ENCODE peak calls at places on chromosomes 5 and 9, in six cellular contexts. E is T-helper 2 cell; K is GM13977; B is activated CD4-positive, CD25-positive, alpha-beta regulatory T cell; Z is HT1080; J is NCI-H460. P is an unnamed sample.

GRCh38 chr5:135184646-135185045 is 150.6 kb upstream of the PITX1 start:
- DNase-seq in K (no peak), B (no peak), Z (no peak), E (no peak), J (no peak), P (no peak)

GRCh38 chr5:113122053-113122452 is 145.5 kb downstream of the DCP2 start:
- DNase-seq in Z (peak; percentile 80), K (no peak), B (no peak), J (no peak), E (no peak), P (no peak)

GRCh38 chr5:78594946-78595921 is 53.3 kb downstream of the LHFPL2 start:
- DNase-seq in J (peak; percentile 67), E (no peak), Z (peak; percentile 96), B (no peak), K (no peak), P (peak; percentile 81)

GRCh38 chr5:33806736-33807442 is 84.9 kb downstream of the ADAMTS12 start:
- DNase-seq in B (no peak), J (no peak), K (no peak), E (no peak), Z (peak; percentile 80), P (peak; percentile 8)

GRCh38 chr5:54713923-54714581 is 196.5 kb downstream of the SNX18 start:
- DNase-seq in E (no peak), B (no peak), K (no peak), Z (no peak), J (no peak), P (no peak)

GRCh38 chr9:6655036-6655435 is 9.5 kb upstream of the GLDC start:
- DNase-seq in E (no peak), K (no peak), B (no peak), J (no peak), Z (no peak), P (no peak)

GRCh38 chr9:129840024-129840423 is 4.8 kb downstream of the USP20 start:
- DNase-seq in J (no peak), E (no peak), B (no peak), K (no peak), Z (no peak), P (no peak)

GRCh38 chr9:22240619-22241018 is 206.0 kb upstream of the DMRTA1 start:
- DNase-seq in Z (peak; percentile 80), E (no peak), B (no peak), J (no peak), K (peak; percentile 35), P (peak; percentile 55)

GRCh38 chr9:20594521-20594920 is 27.8 kb downstream of the MLLT3 start:
- DNase-seq in Z (peak; percentile 36), B (no peak), J (no peak), K (no peak), E (no peak), P (no peak)

GRCh38 chr9:76369583-76369982 is 24.6 kb downstream of the RFK start:
- DNase-seq in K (peak; percentile 16), B (no peak), J (no peak), E (no peak), Z (peak; percentile 45), P (no peak)

GRCh38 chr5:111532873-111533272 is 20.5 kb upstream of the STARD4 start:
- DNase-seq in J (no peak), K (no peak), B (no peak), Z (no peak), E (no peak), P (no peak)

GRCh38 chr5:14872070-14872989 is 752 bp upstream of the ANKH start:
- DNase-seq in J (peak; percentile 31), E (peak; percentile 26), Z (peak; percentile 28), B (peak; percentile 36), K (peak; percentile 60), P (no peak)

GRCh38 chr5:78527925-78528324 is 120.6 kb downstream of the LHFPL2 start:
- DNase-seq in K (no peak), J (no peak), Z (no peak), B (no peak), E (no peak), P (no peak)

GRCh38 chr9:82597225-82598158 is 465.4 kb downstream of the RASEF start:
- DNase-seq in K (no peak), Z (no peak), B (no peak), E (no peak), J (no peak), P (no peak)

GRCh38 chr9:125763373-125763772 is 16.2 kb downstream of the PBX3 start:
- DNase-seq in E (no peak), B (no peak), J (no peak), Z (peak; percentile 41), K (no peak), P (no peak)

GRCh38 chr5:64188776-64189175 is 23.1 kb downstream of the RNF180 start:
- DNase-seq in J (no peak), Z (no peak), K (no peak), B (no peak), E (no peak), P (no peak)

GRCh38 chr9:74577956-74578355 is 80.8 kb downstream of the RORB start:
- DNase-seq in B (no peak), E (no peak), Z (no peak), K (no peak), J (no peak), P (no peak)

GRCh38 chr5:168583742-168584482 is 4.7 kb upstream of the PANK3 start:
- DNase-seq in E (no peak), Z (no peak), K (peak; percentile 23), J (no peak), B (no peak), P (no peak)

GRCh38 chr9:105911104-105911911 is 217.0 kb downstream of the TMEM38B start:
- DNase-seq in Z (peak; percentile 77), J (no peak), B (no peak), E (no peak), K (no peak), P (peak; percentile 65)

GRCh38 chr5:109877670-109878045 is 187.9 kb downstream of the MAN2A1 start:
- DNase-seq in E (no peak), B (no peak), J (no peak), Z (peak; percentile 77), K (no peak), P (no peak)

GRCh38 chr9:72633966-72634365 is 112.6 kb downstream of the TMC1 start:
- DNase-seq in E (no peak), Z (peak; percentile 20), J (no peak), B (no peak), K (no peak), P (peak; percentile 84)

GRCh38 chr5:59562756-59563389 is 330.7 kb downstream of the PDE4D start:
- DNase-seq in J (no peak), B (no peak), Z (peak; percentile 96), E (no peak), K (peak; percentile 40), P (no peak)

GRCh38 chr5:89053547-89053946 is 170.6 kb upstream of the MEF2C start:
- DNase-seq in E (no peak), J (no peak), Z (no peak), B (no peak), K (no peak), P (no peak)

P was measured in COLO829.